ENCODE peak calls at places on chromosome 6, in ten cellular contexts. One of them, this sample, is unnamed.
A peak's percentile ranks its signal among the peaks of the same experiment; 100 is the strongest.

GRCh38 chr6:43020847-43021246 is 576 bp upstream of the RRP36 start:
- DNase-seq in skeletal muscle cell: no peak
- DNase-seq in memory B cell: no peak
- DNase-seq in GM10248: no peak
- DNase-seq in SJSA1: no peak
- DNase-seq in activated CD8-positive, alpha-beta memory T cell treated with anti-CD3 and anti-CD28 coated beads, Interleukin-2, amount 50 U/mL, for 4 hours: no peak
- DNase-seq in body of pancreas: no peak
- DNase-seq in fibroblast of lung: peak; percentile 9
- DNase-seq in activated CD4-positive, alpha-beta T cell treated with anti-CD3 and anti-CD28 coated beads for 48 hours: no peak
- DNase-seq in right atrium auricular region: no peak
- DNase-seq in this sample: peak; percentile 31

GRCh38 chr6:43842231-43842794 is 72.3 kb downstream of the VEGFA start:
- DNase-seq in fibroblast of lung: peak; percentile 86
- DNase-seq in memory B cell: no peak
- DNase-seq in skeletal muscle cell: no peak
- DNase-seq in activated CD4-positive, alpha-beta T cell treated with anti-CD3 and anti-CD28 coated beads for 48 hours: no peak
- DNase-seq in right atrium auricular region: no peak
- DNase-seq in activated CD8-positive, alpha-beta memory T cell treated with anti-CD3 and anti-CD28 coated beads, Interleukin-2, amount 50 U/mL, for 4 hours: no peak
- DNase-seq in body of pancreas: no peak
- DNase-seq in GM10248: no peak
- DNase-seq in SJSA1: no peak
- DNase-seq in this sample: no peak

GRCh38 chr6:119294984-119295383 is 54.6 kb downstream of the MAN1A1 start:
- DNase-seq in right atrium auricular region: no peak
- DNase-seq in SJSA1: no peak
- DNase-seq in fibroblast of lung: no peak
- DNase-seq in body of pancreas: no peak
- DNase-seq in activated CD4-positive, alpha-beta T cell treated with anti-CD3 and anti-CD28 coated beads for 48 hours: no peak
- DNase-seq in memory B cell: no peak
- DNase-seq in activated CD8-positive, alpha-beta memory T cell treated with anti-CD3 and anti-CD28 coated beads, Interleukin-2, amount 50 U/mL, for 4 hours: no peak
- DNase-seq in GM10248: no peak
- DNase-seq in skeletal muscle cell: no peak
- DNase-seq in this sample: no peak

GRCh38 chr6:19839788-19840187 is 2.6 kb downstream of the ID4 start:
- DNase-seq in GM10248: no peak
- DNase-seq in activated CD4-positive, alpha-beta T cell treated with anti-CD3 and anti-CD28 coated beads for 48 hours: no peak
- DNase-seq in right atrium auricular region: no peak
- DNase-seq in body of pancreas: no peak
- DNase-seq in activated CD8-positive, alpha-beta memory T cell treated with anti-CD3 and anti-CD28 coated beads, Interleukin-2, amount 50 U/mL, for 4 hours: no peak
- DNase-seq in skeletal muscle cell: no peak
- DNase-seq in fibroblast of lung: no peak
- DNase-seq in memory B cell: no peak
- DNase-seq in SJSA1: no peak
- DNase-seq in this sample: no peak

GRCh38 chr6:137487947-137488735 is 6.1 kb downstream of the OLIG3 start:
- DNase-seq in right atrium auricular region: no peak
- DNase-seq in skeletal muscle cell: no peak
- DNase-seq in activated CD4-positive, alpha-beta T cell treated with anti-CD3 and anti-CD28 coated beads for 48 hours: peak; percentile 49
- DNase-seq in GM10248: peak; percentile 37
- DNase-seq in memory B cell: no peak
- DNase-seq in fibroblast of lung: no peak
- DNase-seq in activated CD8-positive, alpha-beta memory T cell treated with anti-CD3 and anti-CD28 coated beads, Interleukin-2, amount 50 U/mL, for 4 hours: peak; percentile 20
- DNase-seq in SJSA1: no peak
- DNase-seq in body of pancreas: no peak
- DNase-seq in this sample: no peak

GRCh38 chr6:149114167-149114566 is 203.3 kb upstream of the TAB2 start:
- DNase-seq in SJSA1: no peak
- DNase-seq in GM10248: no peak
- DNase-seq in activated CD8-positive, alpha-beta memory T cell treated with anti-CD3 and anti-CD28 coated beads, Interleukin-2, amount 50 U/mL, for 4 hours: no peak
- DNase-seq in right atrium auricular region: no peak
- DNase-seq in body of pancreas: no peak
- DNase-seq in skeletal muscle cell: no peak
- DNase-seq in activated CD4-positive, alpha-beta T cell treated with anti-CD3 and anti-CD28 coated beads for 48 hours: no peak
- DNase-seq in memory B cell: no peak
- DNase-seq in fibroblast of lung: peak; percentile 38
- DNase-seq in this sample: no peak

GRCh38 chr6:37473364-37474095 is 26.2 kb downstream of the CCDC167 start:
- DNase-seq in right atrium auricular region: no peak
- DNase-seq in body of pancreas: no peak
- DNase-seq in GM10248: no peak
- DNase-seq in skeletal muscle cell: no peak
- DNase-seq in activated CD4-positive, alpha-beta T cell treated with anti-CD3 and anti-CD28 coated beads for 48 hours: no peak
- DNase-seq in activated CD8-positive, alpha-beta memory T cell treated with anti-CD3 and anti-CD28 coated beads, Interleukin-2, amount 50 U/mL, for 4 hours: no peak
- DNase-seq in fibroblast of lung: peak; percentile 54
- DNase-seq in SJSA1: no peak
- DNase-seq in memory B cell: no peak
- DNase-seq in this sample: no peak

GRCh38 chr6:42113929-42114636 is 28.3 kb downstream of the C6orf132 start:
- DNase-seq in skeletal muscle cell: no peak
- DNase-seq in activated CD8-positive, alpha-beta memory T cell treated with anti-CD3 and anti-CD28 coated beads, Interleukin-2, amount 50 U/mL, for 4 hours: no peak
- DNase-seq in body of pancreas: no peak
- DNase-seq in GM10248: no peak
- DNase-seq in memory B cell: no peak
- DNase-seq in right atrium auricular region: no peak
- DNase-seq in SJSA1: no peak
- DNase-seq in activated CD4-positive, alpha-beta T cell treated with anti-CD3 and anti-CD28 coated beads for 48 hours: no peak
- DNase-seq in fibroblast of lung: peak; percentile 77
- DNase-seq in this sample: no peak

GRCh38 chr6:68895929-68896328 is 260.8 kb downstream of the ADGRB3 start:
- DNase-seq in skeletal muscle cell: no peak
- DNase-seq in activated CD8-positive, alpha-beta memory T cell treated with anti-CD3 and anti-CD28 coated beads, Interleukin-2, amount 50 U/mL, for 4 hours: no peak
- DNase-seq in activated CD4-positive, alpha-beta T cell treated with anti-CD3 and anti-CD28 coated beads for 48 hours: no peak
- DNase-seq in right atrium auricular region: no peak
- DNase-seq in body of pancreas: no peak
- DNase-seq in fibroblast of lung: no peak
- DNase-seq in SJSA1: no peak
- DNase-seq in GM10248: no peak
- DNase-seq in memory B cell: no peak
- DNase-seq in this sample: no peak

GRCh38 chr6:149318581-149319286 is 1.2 kb downstream of the TAB2 start:
- DNase-seq in activated CD8-positive, alpha-beta memory T cell treated with anti-CD3 and anti-CD28 coated beads, Interleukin-2, amount 50 U/mL, for 4 hours: no peak
- DNase-seq in fibroblast of lung: peak; percentile 39
- DNase-seq in right atrium auricular region: no peak
- DNase-seq in skeletal muscle cell: no peak
- DNase-seq in SJSA1: no peak
- DNase-seq in GM10248: peak; percentile 26
- DNase-seq in activated CD4-positive, alpha-beta T cell treated with anti-CD3 and anti-CD28 coated beads for 48 hours: no peak
- DNase-seq in body of pancreas: peak; percentile 2
- DNase-seq in memory B cell: peak; percentile 6
- DNase-seq in this sample: no peak

GRCh38 chr6:141110486-141110885 is 1022.2 kb upstream of the GJE1 start:
- DNase-seq in fibroblast of lung: peak; percentile 84
- DNase-seq in skeletal muscle cell: peak; percentile 71
- DNase-seq in activated CD8-positive, alpha-beta memory T cell treated with anti-CD3 and anti-CD28 coated beads, Interleukin-2, amount 50 U/mL, for 4 hours: no peak
- DNase-seq in right atrium auricular region: no peak
- DNase-seq in activated CD4-positive, alpha-beta T cell treated with anti-CD3 and anti-CD28 coated beads for 48 hours: no peak
- DNase-seq in memory B cell: no peak
- DNase-seq in SJSA1: no peak
- DNase-seq in body of pancreas: no peak
- DNase-seq in GM10248: no peak
- DNase-seq in this sample: no peak

GRCh38 chr6:19311786-19312185 is 525.4 kb upstream of the ID4 start:
- DNase-seq in body of pancreas: no peak
- DNase-seq in memory B cell: no peak
- DNase-seq in GM10248: no peak
- DNase-seq in right atrium auricular region: no peak
- DNase-seq in skeletal muscle cell: no peak
- DNase-seq in activated CD4-positive, alpha-beta T cell treated with anti-CD3 and anti-CD28 coated beads for 48 hours: no peak
- DNase-seq in activated CD8-positive, alpha-beta memory T cell treated with anti-CD3 and anti-CD28 coated beads, Interleukin-2, amount 50 U/mL, for 4 hours: no peak
- DNase-seq in fibroblast of lung: no peak
- DNase-seq in SJSA1: no peak
- DNase-seq in this sample: no peak

GRCh38 chr6:137351890-137352289 is 132.7 kb upstream of the IFNGR1 start:
- DNase-seq in activated CD8-positive, alpha-beta memory T cell treated with anti-CD3 and anti-CD28 coated beads, Interleukin-2, amount 50 U/mL, for 4 hours: no peak
- DNase-seq in GM10248: no peak
- DNase-seq in right atrium auricular region: no peak
- DNase-seq in fibroblast of lung: no peak
- DNase-seq in memory B cell: no peak
- DNase-seq in activated CD4-positive, alpha-beta T cell treated with anti-CD3 and anti-CD28 coated beads for 48 hours: no peak
- DNase-seq in skeletal muscle cell: peak; percentile 22
- DNase-seq in body of pancreas: peak; percentile 36
- DNase-seq in SJSA1: no peak
- DNase-seq in this sample: no peak

GRCh38 chr6:134741193-134741521 is 208.7 kb downstream of the ALDH8A1 start:
- DNase-seq in GM10248: no peak
- DNase-seq in SJSA1: no peak
- DNase-seq in memory B cell: no peak
- DNase-seq in activated CD4-positive, alpha-beta T cell treated with anti-CD3 and anti-CD28 coated beads for 48 hours: no peak
- DNase-seq in right atrium auricular region: no peak
- DNase-seq in fibroblast of lung: no peak
- DNase-seq in activated CD8-positive, alpha-beta memory T cell treated with anti-CD3 and anti-CD28 coated beads, Interleukin-2, amount 50 U/mL, for 4 hours: no peak
- DNase-seq in body of pancreas: no peak
- DNase-seq in skeletal muscle cell: no peak
- DNase-seq in this sample: no peak

GRCh38 chr6:27630727-27631613 is 158.1 kb upstream of the ZNF184 start:
- DNase-seq in activated CD4-positive, alpha-beta T cell treated with anti-CD3 and anti-CD28 coated beads for 48 hours: peak; percentile 86
- DNase-seq in right atrium auricular region: no peak
- DNase-seq in memory B cell: no peak
- DNase-seq in SJSA1: no peak
- DNase-seq in activated CD8-positive, alpha-beta memory T cell treated with anti-CD3 and anti-CD28 coated beads, Interleukin-2, amount 50 U/mL, for 4 hours: no peak
- DNase-seq in GM10248: peak; percentile 60
- DNase-seq in skeletal muscle cell: no peak
- DNase-seq in fibroblast of lung: peak; percentile 68
- DNase-seq in body of pancreas: no peak
- DNase-seq in this sample: no peak

This sample was measured in DND-41.